ENCODE peak calls at places on chromosomes 11 and 22, in seven cellular contexts. J is heart right ventricle, R is heart left ventricle, Q is cardiac muscle cell, U is esophagus squamous epithelium, X is colonic mucosa, W is IMR-90. F is an unnamed sample.

GRCh38 chr22:26471522-26471921 is 12.1 kb downstream of the HPS4 start:
- DNase-seq in J (no peak), R (no peak), Q (no peak), U (no peak), X (no peak), W (peak; percentile 83), F (no peak)

GRCh38 chr11:61555978-61556377 is 24.9 kb downstream of the SYT7 start:
- DNase-seq in J (no peak), R (no peak), Q (no peak), U (no peak), X (no peak), W (no peak), F (no peak)

GRCh38 chr22:37204045-37204655 is 8.1 kb downstream of the SSTR3 start:
- DNase-seq in J (no peak), R (no peak), Q (no peak), U (no peak), X (no peak), W (no peak), F (no peak)

GRCh38 chr11:35088226-35088625 is 50.7 kb upstream of the CD44 start:
- DNase-seq in J (no peak), R (no peak), Q (no peak), U (no peak), X (no peak), W (no peak), F (peak; percentile 29)

GRCh38 chr11:132627981-132628380 is 904.3 kb downstream of the OPCML start:
- DNase-seq in J (no peak), R (no peak), Q (no peak), U (no peak), X (no peak), W (no peak), F (no peak)

GRCh38 chr22:41557401-41558240 is 3.2 kb upstream of the CSDC2 start:
- DNase-seq in J (peak; percentile 75), R (peak; percentile 88), Q (no peak), U (no peak), X (peak; percentile 64), W (peak; percentile 94), F (peak; percentile 76)

GRCh38 chr11:92964471-92964870 is 5.0 kb upstream of the MTNR1B start:
- DNase-seq in J (no peak), R (no peak), Q (no peak), U (no peak), X (no peak), W (no peak), F (peak; percentile 72)

GRCh38 chr22:42265321-42265720 is 5.1 kb downstream of the TCF20 start:
- DNase-seq in J (no peak), R (no peak), Q (no peak), U (no peak), X (no peak), W (no peak), F (no peak)

GRCh38 chr22:36763576-36763975 is 12.3 kb downstream of the IFT27 start:
- DNase-seq in J (no peak), R (no peak), Q (no peak), U (no peak), X (no peak), W (no peak), F (no peak)

GRCh38 chr11:108511851-108512474 is 13.8 kb upstream of the POGLUT3 start:
- DNase-seq in J (no peak), R (no peak), Q (no peak), U (no peak), X (no peak), W (peak; percentile 70), F (no peak)

GRCh38 chr11:84103096-84103495 is 816.9 kb upstream of the CCDC90B start:
- DNase-seq in J (no peak), R (no peak), Q (no peak), U (no peak), X (no peak), W (no peak), F (no peak)

GRCh38 chr11:88335284-88335683 is 2.3 kb downstream of the CTSC start:
- DNase-seq in J (no peak), R (no peak), Q (no peak), U (no peak), X (no peak), W (no peak), F (no peak)

GRCh38 chr11:68979931-68980775 is 633 bp downstream of the MRGPRD start:
- DNase-seq in J (no peak), R (peak; percentile 42), Q (no peak), U (no peak), X (no peak), W (no peak), F (no peak)

GRCh38 chr11:662689-663274 is 25.7 kb downstream of the DRD4 start:
- DNase-seq in J (peak; percentile 65), R (peak; percentile 80), Q (peak; percentile 57), U (no peak), X (peak; percentile 73), W (peak; percentile 47), F (peak; percentile 69)

GRCh38 chr11:77069969-77070582 is 3.3 kb downstream of the CAPN5 start:
- DNase-seq in J (no peak), R (no peak), Q (no peak), U (no peak), X (no peak), W (no peak), F (no peak)

GRCh38 chr11:77410076-77410827 is 63.6 kb downstream of the PAK1 start:
- DNase-seq in J (no peak), R (no peak), Q (no peak), U (no peak), X (no peak), W (no peak), F (no peak)

GRCh38 chr11:75518204-75518549 is 7.6 kb downstream of the GDPD5 start:
- DNase-seq in J (no peak), R (no peak), Q (no peak), U (no peak), X (no peak), W (no peak), F (no peak)

GRCh38 chr11:60849641-60850520 is 5.9 kb downstream of the PTGDR2 start:
- DNase-seq in J (no peak), R (no peak), Q (no peak), U (no peak), X (no peak), W (no peak), F (no peak)

GRCh38 chr11:74646964-74647363 is 54.6 kb downstream of the POLD3 start:
- DNase-seq in J (no peak), R (no peak), Q (no peak), U (no peak), X (no peak), W (no peak), F (no peak)

GRCh38 chr11:124886476-124886875 is 11.2 kb downstream of the ROBO4 start:
- DNase-seq in J (no peak), R (no peak), Q (no peak), U (no peak), X (no peak), W (no peak), F (no peak)

GRCh38 chr11:100622404-100622803 is 64.7 kb upstream of the ARHGAP42 start:
- DNase-seq in J (no peak), R (no peak), Q (no peak), U (no peak), X (no peak), W (no peak), F (no peak)

GRCh38 chr22:43789452-43789851 is 22.7 kb downstream of the EFCAB6 start:
- DNase-seq in J (peak; percentile 23), R (no peak), Q (no peak), U (no peak), X (no peak), W (peak; percentile 99), F (peak; percentile 33)

GRCh38 chr11:130383363-130384168 is 44.8 kb downstream of the ADAMTS8 start:
- DNase-seq in J (no peak), R (no peak), Q (peak; percentile 41), U (no peak), X (no peak), W (peak; percentile 100), F (no peak)

GRCh38 chr22:35477911-35478582 is 62.6 kb upstream of the RASD2 start:
- DNase-seq in J (peak; percentile 50), R (no peak), Q (no peak), U (no peak), X (peak; percentile 93), W (peak; percentile 91), F (peak; percentile 58)

GRCh38 chr11:396948-397548 is 3.0 kb downstream of the PKP3 start:
- DNase-seq in J (peak; percentile 66), R (peak; percentile 84), Q (no peak), U (no peak), X (peak; percentile 42), W (peak; percentile 36), F (peak; percentile 42)

DNA sequence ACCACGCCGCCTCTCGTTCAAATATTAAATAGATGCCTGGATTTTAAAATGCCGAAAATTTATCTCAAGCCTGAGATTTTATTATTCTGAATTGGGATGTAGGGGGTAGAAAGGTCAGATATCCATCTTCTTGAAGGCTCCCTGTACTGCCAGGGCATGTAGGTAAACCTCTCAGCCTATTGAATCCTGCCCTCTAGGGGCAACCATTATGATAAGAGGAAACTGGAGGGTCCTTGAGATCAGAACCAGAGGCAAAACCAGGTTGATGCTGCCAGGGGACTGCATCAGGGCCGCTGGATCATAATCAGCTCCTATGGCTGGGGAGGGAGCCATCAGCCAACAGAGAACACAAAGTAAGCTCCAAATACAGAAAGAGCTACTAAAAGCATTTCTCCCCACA is 92.4 kb downstream of the KCNC1 start:
- DNase-seq in J (no peak), R (no peak), Q (no peak), U (no peak), X (no peak), W (no peak), F (no peak)
- TF ChIP-seq CTCF in J (no peak), R (no peak), Q (peak; percentile 6), U (no peak), X (no peak), W (peak; percentile 24), F (no peak)

GRCh38 chr11:63573881-63574855 is 11.0 kb upstream of the PLAAT2 start:
- DNase-seq in J (no peak), R (no peak), Q (peak; percentile 34), U (no peak), X (peak; percentile 84), W (peak; percentile 85), F (no peak)
- H3K4me3 ChIP-seq in J (peak overlapping the region; percentile 2), R (peak overlapping the region; percentile 42), Q (no peak overlapping the region), U (peak overlapping the region; percentile 26), X (peak overlapping the region; percentile 4), W (peak overlapping the region; percentile 21), F (no peak overlapping the region)

GRCh38 chr22:46212195-46212594 is 37.9 kb downstream of the CDPF1 start:
- DNase-seq in J (no peak), R (no peak), Q (no peak), U (no peak), X (no peak), W (no peak), F (no peak)

GRCh38 chr22:46209262-46209661 is 40.8 kb downstream of the CDPF1 start:
- DNase-seq in J (no peak), R (no peak), Q (no peak), U (no peak), X (no peak), W (no peak), F (no peak)

GRCh38 chr22:46214149-46214548 is 35.9 kb downstream of the CDPF1 start:
- DNase-seq in J (no peak), R (no peak), Q (no peak), U (no peak), X (no peak), W (no peak), F (no peak)

GRCh38 chr22:46214616-46215015 is 35.5 kb downstream of the CDPF1 start:
- DNase-seq in J (no peak), R (no peak), Q (no peak), U (no peak), X (no peak), W (no peak), F (no peak)

GRCh38 chr22:46213052-46213451 is 37.0 kb downstream of the CDPF1 start:
- DNase-seq in J (no peak), R (no peak), Q (no peak), U (no peak), X (no peak), W (peak; percentile 6), F (no peak)
- H3K4me1 ChIP-seq in J (no peaks in the 10 kb centered on the region), R (no peaks in the 10 kb centered on the region), Q (no peaks in the 10 kb centered on the region), U (no peaks in the 10 kb centered on the region), X (no peaks in the 10 kb centered on the region), W (no peaks in the 10 kb centered on the region), F (no peaks in the 10 kb centered on the region)

GRCh38 chr11:66335531-66336233 is 552 bp downstream of the RIN1 start:
- DNase-seq in J (no peak), R (no peak), Q (peak; percentile 45), U (no peak), X (no peak), W (peak; percentile 59), F (no peak)
- TF ChIP-seq CTCF in J (no peak), R (no peak), Q (no peak), U (no peak), X (no peak), W (no peak), F (no peak)